ENCODE peak calls at places on chromosomes 3 and 15, in seven cellular contexts. F is fibroblast of villous mesenchyme, M is upper lobe of right lung, Z is Peyer's patch, A is H1, J is adipocyte, L is sigmoid colon. X is an unnamed sample.
A peak's percentile ranks its signal among the peaks of the same experiment; 100 is the strongest.

GRCh38 chr15:78097667-78098066 is 5.3 kb downstream of the SH2D7 start:
- DNase-seq in F (no peak), M (peak; percentile 40), Z (peak; percentile 41), A (no peak), J (no peak), L (peak; percentile 57), X (no peak)

GRCh38 chr3:161552984-161553383 is 56.4 kb downstream of the OTOL1 start:
- DNase-seq in F (no peak), M (no peak), Z (no peak), A (no peak), J (no peak), L (no peak), X (no peak)

GRCh38 chr3:106593381-106593780 is 724.6 kb upstream of the CBLB start:
- DNase-seq in F (no peak), M (no peak), Z (no peak), A (no peak), J (no peak), L (no peak), X (no peak)

GRCh38 chr15:67745059-67745993 is 80.0 kb upstream of the SKOR1 start:
- DNase-seq in F (peak; percentile 49), M (no peak), Z (no peak), A (no peak), J (peak; percentile 86), L (no peak), X (no peak)

GRCh38 chr3:46483799-46484198 is 14.0 kb upstream of the RTP3 start:
- DNase-seq in F (no peak), M (no peak), Z (no peak), A (no peak), J (no peak), L (no peak), X (no peak)

GRCh38 chr3:179703816-179704215 is 51.0 kb downstream of the USP13 start:
- DNase-seq in F (no peak), M (no peak), Z (no peak), A (no peak), J (no peak), L (no peak), X (no peak)

GRCh38 chr3:73447118-73447517 is 177.6 kb downstream of the PDZRN3 start:
- DNase-seq in F (no peak), M (no peak), Z (no peak), A (no peak), J (no peak), L (no peak), X (no peak)

GRCh38 chr3:41673643-41674042 is 288.3 kb downstream of the ULK4 start:
- DNase-seq in F (peak; percentile 68), M (no peak), Z (no peak), A (no peak), J (peak; percentile 52), L (no peak), X (no peak)

GRCh38 chr3:109050591-109051167 is 67.3 kb downstream of the MORC1 start:
- DNase-seq in F (peak; percentile 5), M (no peak), Z (peak; percentile 60), A (no peak), J (peak; percentile 9), L (no peak), X (peak; percentile 4)

GRCh38 chr3:70358978-70359580 is 46.6 kb upstream of the MDFIC2 start:
- DNase-seq in F (peak; percentile 20), M (no peak), Z (peak; percentile 50), A (no peak), J (peak; percentile 61), L (no peak), X (no peak)

GRCh38 chr15:85604194-85604593 is 190.5 kb downstream of the KLHL25 start:
- DNase-seq in F (no peak), M (no peak), Z (no peak), A (no peak), J (no peak), L (no peak), X (no peak)

GRCh38 chr3:25156526-25157075 is 271.5 kb upstream of the RARB start:
- DNase-seq in F (peak; percentile 52), M (no peak), Z (no peak), A (no peak), J (peak; percentile 88), L (no peak), X (no peak)

GRCh38 chr3:111874177-111874820 is 15.2 kb downstream of the PHLDB2 start:
- DNase-seq in F (no peak), M (no peak), Z (no peak), A (no peak), J (peak; percentile 33), L (no peak), X (no peak)

GRCh38 chr3:14391033-14391432 is 11.4 kb upstream of the SLC6A6 start:
- DNase-seq in F (peak; percentile 75), M (no peak), Z (no peak), A (no peak), J (peak; percentile 95), L (peak; percentile 80), X (no peak)

GRCh38 chr15:50893976-50894375 is 14.5 kb upstream of the AP4E1 start:
- DNase-seq in F (no peak), M (no peak), Z (no peak), A (no peak), J (no peak), L (no peak), X (no peak)

GRCh38 chr3:172993412-172993811 is 147.6 kb downstream of the SPATA16 start:
- DNase-seq in F (no peak), M (no peak), Z (no peak), A (no peak), J (no peak), L (no peak), X (no peak)

GRCh38 chr15:25177955-25178801 is 223.4 kb downstream of the SNRPN start:
- DNase-seq in F (no peak), M (peak; percentile 56), Z (peak; percentile 24), A (peak; percentile 16), J (no peak), L (peak; percentile 45), X (no peak)

GRCh38 chr3:192408721-192409151 is 318.6 kb downstream of the FGF12 start:
- DNase-seq in F (no peak), M (no peak), Z (no peak), A (peak; percentile 65), J (no peak), L (no peak), X (no peak)

DNA sequence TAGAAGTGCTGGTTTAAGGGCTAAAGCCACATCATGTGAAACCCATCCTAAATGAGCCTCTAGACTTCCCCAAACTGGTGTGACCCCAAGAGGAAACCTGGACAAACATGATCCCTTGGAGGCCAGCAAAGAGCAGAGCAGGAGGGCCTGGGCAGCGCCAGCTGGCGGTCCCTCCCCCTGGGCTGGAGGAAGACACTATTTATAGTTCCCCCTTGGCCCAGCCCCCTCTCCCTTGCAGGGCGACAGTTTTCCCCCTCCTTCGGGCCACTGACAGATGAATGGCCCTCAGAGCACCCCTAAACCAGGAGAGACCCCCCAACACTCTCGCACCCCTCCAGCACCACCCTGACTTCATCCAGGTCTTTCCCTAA is 2.9 kb downstream of the UCN2 start:
- DNase-seq in F (no peak), M (no peak), Z (no peak), A (no peak), J (peak; percentile 23), L (peak; percentile 76), X (no peak)
- H3K4me3 ChIP-seq in F (peak overlapping the region; percentile 30), M (peak overlapping the region; percentile 23), Z (peak overlapping the region; percentile 34), A (no peak overlapping the region), J (no peak overlapping the region), L (peak overlapping the region; percentile 49), X (no peak overlapping the region)

GRCh38 chr15:81183403-81183760 is 13.3 kb upstream of the IL16 start:
- DNase-seq in F (no peak), M (no peak), Z (no peak), A (no peak), J (no peak), L (no peak), X (no peak)
- H3K4me3 ChIP-seq in F (no peak overlapping the region), M (peak overlapping the region; percentile 47), Z (peak overlapping the region; percentile 31), A (no peak overlapping the region), J (peak overlapping the region; percentile 83), L (peak overlapping the region; percentile 40), X (no peak overlapping the region)

GRCh38 chr3:75341324-75342067 is 322.6 kb upstream of the FRG2C start:
- DNase-seq in F (no peak), M (no peak), Z (no peak), A (peak; percentile 62), J (peak; percentile 36), L (no peak), X (no peak)
- H3K4me3 ChIP-seq in F (no peak overlapping the region), M (no peak overlapping the region), Z (no peak overlapping the region), A (no peak overlapping the region), J (peak overlapping the region; percentile 53), L (no peak overlapping the region), X (no peak overlapping the region)

GRCh38 chr3:158912188-158912587 is 110.3 kb downstream of the MFSD1 start:
- DNase-seq in F (no peak), M (no peak), Z (no peak), A (no peak), J (no peak), L (no peak), X (no peak)
- H3K4me3 ChIP-seq in F (no peak overlapping the region), M (no peak overlapping the region), Z (no peak overlapping the region), A (no peak overlapping the region), J (no peak overlapping the region), L (no peak overlapping the region), X (no peak overlapping the region)

GRCh38 chr3:156818890-156819289 is 7.3 kb upstream of the LEKR1 start:
- DNase-seq in F (peak; percentile 72), M (no peak), Z (no peak), A (no peak), J (peak; percentile 61), L (no peak), X (no peak)
- H3K4me3 ChIP-seq in F (no peak overlapping the region), M (no peak overlapping the region), Z (no peak overlapping the region), A (no peak overlapping the region), J (no peak overlapping the region), L (no peak overlapping the region), X (no peak overlapping the region)

DNA sequence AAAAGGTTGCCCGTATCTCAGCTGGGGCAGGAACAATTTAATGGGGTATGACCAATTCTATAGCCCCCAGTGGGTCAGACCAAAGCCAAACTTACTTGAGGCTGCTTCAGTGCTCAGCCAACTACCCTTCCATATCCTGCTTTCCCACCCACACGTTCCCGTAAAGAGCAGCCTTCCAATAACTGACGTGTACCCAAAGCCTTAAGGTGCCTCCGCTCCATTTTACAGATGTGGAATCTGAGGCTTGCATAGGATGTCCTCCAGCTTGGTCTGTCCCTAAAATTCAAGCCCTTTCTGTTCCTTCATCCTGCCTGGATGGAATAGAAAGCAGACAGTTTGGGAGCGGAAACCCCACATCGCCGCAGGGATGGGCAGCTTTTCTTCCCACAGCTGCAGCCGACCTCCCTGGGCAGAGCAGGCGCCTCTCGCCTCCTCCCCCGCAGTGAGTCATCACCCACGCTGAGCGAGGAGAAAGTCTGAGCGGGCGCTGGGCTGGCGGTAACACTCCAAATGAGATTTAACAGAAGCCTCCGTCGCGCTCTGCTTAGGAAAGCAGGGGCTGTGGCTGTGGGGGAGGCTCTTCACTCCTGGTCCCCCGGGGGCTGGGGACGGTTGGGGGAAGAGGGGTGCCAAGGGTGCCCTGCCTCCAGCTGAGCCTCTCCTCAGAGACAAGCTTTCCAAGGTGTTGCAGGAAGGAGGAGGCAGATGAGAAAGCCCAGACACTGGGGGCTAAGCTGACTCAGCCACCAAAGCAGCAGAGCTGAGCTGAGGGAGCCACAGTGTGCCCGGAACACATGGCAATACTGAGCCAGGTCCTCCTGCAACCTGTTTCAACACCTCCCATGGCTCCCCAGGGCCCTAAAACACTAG is 57.8 kb upstream of the HRH1 start:
- DNase-seq in F (peak; percentile 94), M (peak; percentile 85), Z (peak; percentile 70), A (peak; percentile 55), J (peak; percentile 94), L (peak; percentile 91), X (peak; percentile 73)
- H3K4me3 ChIP-seq in F (peak overlapping the region; percentile 45), M (no peak overlapping the region), Z (peak overlapping the region; percentile 28), A (peak overlapping the region; percentile 7), J (peak overlapping the region; percentile 79), L (peak overlapping the region; percentile 43), X (no peak overlapping the region)

GRCh38 chr15:90869601-90870353 is 1.4 kb downstream of the FURIN start:
- DNase-seq in F (peak; percentile 87), M (peak; percentile 90), Z (peak; percentile 80), A (no peak), J (peak; percentile 85), L (peak; percentile 87), X (no peak)
- H3K4me3 ChIP-seq in F (no peak overlapping the region), M (peak overlapping the region; percentile 85), Z (peak overlapping the region; percentile 95), A (no peak overlapping the region), J (peak overlapping the region; percentile 94), L (no peak overlapping the region), X (peak overlapping the region; percentile 53)